ENCODE peak calls at places on chromosomes 3 and 15, in ten cellular contexts. H, F, J, X, S, C, K, Q, G and B are unnamed samples.
A peak's percentile ranks its signal among the peaks of the same experiment; 100 is the strongest.

GRCh38 chr3:81829946-81830345 is 68.5 kb upstream of the GBE1 start:
- DNase-seq in H (no peak), F (no peak), J (no peak), X (no peak), S (no peak), C (no peak), K (no peak), Q (no peak), G (no peak), B (no peak)

GRCh38 chr3:123723527-123724168 is 138.8 kb upstream of the HACD2 start:
- DNase-seq in H (peak; percentile 83), F (peak; percentile 84), J (peak; percentile 88), X (peak; percentile 73), S (no peak), C (peak; percentile 51), K (peak; percentile 86), Q (peak; percentile 67), G (peak; percentile 93), B (no peak)

GRCh38 chr3:195699860-195700259 is 20.9 kb upstream of the MUC20 start:
- DNase-seq in H (no peak), F (no peak), J (no peak), X (no peak), S (no peak), C (no peak), K (no peak), Q (no peak), G (no peak), B (no peak)

GRCh38 chr3:150761831-150762661 is 923 bp downstream of the SIAH2 start:
- DNase-seq in H (peak; percentile 75), F (no peak), J (peak; percentile 79), X (no peak), S (peak; percentile 74), C (peak; percentile 27), K (peak; percentile 34), Q (peak; percentile 38), G (peak; percentile 81), B (peak; percentile 51)

GRCh38 chr15:99993681-99994131 is 260.5 kb upstream of the LYSMD4 start:
- DNase-seq in H (no peak), F (no peak), J (no peak), X (no peak), S (peak; percentile 15), C (no peak), K (no peak), Q (no peak), G (no peak), B (no peak)

GRCh38 chr15:87557871-87558270 is 698.7 kb downstream of the NTRK3 start:
- DNase-seq in H (no peak), F (no peak), J (no peak), X (no peak), S (no peak), C (no peak), K (no peak), Q (no peak), G (no peak), B (no peak)

GRCh38 chr15:74616020-74616939 is 644 bp downstream of the CLK3 start:
- DNase-seq in H (peak; percentile 68), F (peak; percentile 60), J (peak; percentile 69), X (no peak), S (peak; percentile 87), C (peak; percentile 47), K (no peak), Q (peak; percentile 48), G (peak; percentile 48), B (peak; percentile 85)

GRCh38 chr15:31153531-31153930 is 52.0 kb upstream of the TRPM1 start:
- DNase-seq in H (no peak), F (no peak), J (no peak), X (no peak), S (no peak), C (no peak), K (no peak), Q (no peak), G (no peak), B (no peak)

GRCh38 chr15:96327155-96327741 is 3.3 kb upstream of the NR2F2 start:
- DNase-seq in H (peak; percentile 90), F (peak; percentile 80), J (peak; percentile 75), X (peak; percentile 73), S (no peak), C (no peak), K (peak; percentile 57), Q (peak; percentile 24), G (peak; percentile 75), B (no peak)

GRCh38 chr3:129936757-129937156 is 37.8 kb upstream of the TRH start:
- DNase-seq in H (peak; percentile 14), F (no peak), J (peak; percentile 88), X (no peak), S (no peak), C (no peak), K (no peak), Q (no peak), G (peak; percentile 28), B (no peak)

GRCh38 chr15:92231461-92231860 is 162.2 kb upstream of the ST8SIA2 start:
- DNase-seq in H (no peak), F (no peak), J (no peak), X (no peak), S (no peak), C (no peak), K (no peak), Q (no peak), G (no peak), B (no peak)